ENCODE peak calls at places on chromosomes 12 and 14, in nine cellular contexts. A is tibial nerve, V is lung, E is fibroblast of lung, M is heart right ventricle, B is Peyer's patch, I is mammary epithelial cell, H is gastrocnemius medialis, W is heart left ventricle. R is an unnamed sample.

GRCh38 chr14:71355324-71356201 is 448.3 kb downstream of the PCNX1 start:
- DNase-seq in A (no peak), V (no peak), E (peak; percentile 87), M (peak; percentile 45), B (no peak), I (peak; percentile 38), H (no peak), W (no peak), R (no peak)

GRCh38 chr14:95183532-95184412 is 26.4 kb upstream of the DICER1 start:
- DNase-seq in A (no peak), V (no peak), E (peak; percentile 14), M (no peak), B (no peak), I (no peak), H (no peak), W (no peak), R (no peak)

GRCh38 chr12:29043069-29043468 is 106.0 kb upstream of the FAR2 start:
- DNase-seq in A (no peak), V (no peak), E (peak; percentile 45), M (no peak), B (no peak), I (no peak), H (no peak), W (no peak), R (no peak)

GRCh38 chr12:62861586-62861985 is 73.4 kb downstream of the PPM1H start:
- DNase-seq in A (no peak), V (no peak), E (no peak), M (no peak), B (no peak), I (no peak), H (no peak), W (no peak), R (no peak)

GRCh38 chr12:74782086-74782485 is 244.5 kb downstream of the ATXN7L3B start:
- DNase-seq in A (no peak), V (no peak), E (no peak), M (no peak), B (no peak), I (no peak), H (no peak), W (no peak), R (no peak)

GRCh38 chr12:14959463-14959862 is 1.9 kb downstream of the ARHGDIB start:
- DNase-seq in A (no peak), V (no peak), E (no peak), M (no peak), B (no peak), I (no peak), H (no peak), W (no peak), R (no peak)

GRCh38 chr12:29088611-29089219 is 60.4 kb upstream of the FAR2 start:
- DNase-seq in A (no peak), V (no peak), E (peak; percentile 31), M (no peak), B (no peak), I (peak; percentile 12), H (no peak), W (no peak), R (peak; percentile 22)

GRCh38 chr14:104116544-104117340 is 21.6 kb upstream of the KIF26A start:
- DNase-seq in A (no peak), V (peak; percentile 63), E (no peak), M (no peak), B (peak; percentile 77), I (peak; percentile 63), H (no peak), W (peak; percentile 57), R (no peak)

GRCh38 chr12:76608070-76608469 is 48.5 kb upstream of the OSBPL8 start:
- DNase-seq in A (no peak), V (no peak), E (no peak), M (no peak), B (no peak), I (no peak), H (no peak), W (no peak), R (no peak)

GRCh38 chr12:93904124-93904523 is 226.9 kb downstream of the CRADD start:
- DNase-seq in A (no peak), V (no peak), E (no peak), M (no peak), B (no peak), I (no peak), H (no peak), W (no peak), R (no peak)

GRCh38 chr12:93901739-93902138 is 224.6 kb downstream of the CRADD start:
- DNase-seq in A (no peak), V (no peak), E (no peak), M (no peak), B (no peak), I (no peak), H (no peak), W (no peak), R (no peak)

GRCh38 chr12:93908264-93908663 is 231.1 kb downstream of the CRADD start:
- DNase-seq in A (no peak), V (no peak), E (no peak), M (no peak), B (no peak), I (no peak), H (no peak), W (no peak), R (no peak)

GRCh38 chr12:93902192-93902591 is 225.0 kb downstream of the CRADD start:
- DNase-seq in A (no peak), V (no peak), E (no peak), M (no peak), B (no peak), I (no peak), H (no peak), W (no peak), R (no peak)

DNA sequence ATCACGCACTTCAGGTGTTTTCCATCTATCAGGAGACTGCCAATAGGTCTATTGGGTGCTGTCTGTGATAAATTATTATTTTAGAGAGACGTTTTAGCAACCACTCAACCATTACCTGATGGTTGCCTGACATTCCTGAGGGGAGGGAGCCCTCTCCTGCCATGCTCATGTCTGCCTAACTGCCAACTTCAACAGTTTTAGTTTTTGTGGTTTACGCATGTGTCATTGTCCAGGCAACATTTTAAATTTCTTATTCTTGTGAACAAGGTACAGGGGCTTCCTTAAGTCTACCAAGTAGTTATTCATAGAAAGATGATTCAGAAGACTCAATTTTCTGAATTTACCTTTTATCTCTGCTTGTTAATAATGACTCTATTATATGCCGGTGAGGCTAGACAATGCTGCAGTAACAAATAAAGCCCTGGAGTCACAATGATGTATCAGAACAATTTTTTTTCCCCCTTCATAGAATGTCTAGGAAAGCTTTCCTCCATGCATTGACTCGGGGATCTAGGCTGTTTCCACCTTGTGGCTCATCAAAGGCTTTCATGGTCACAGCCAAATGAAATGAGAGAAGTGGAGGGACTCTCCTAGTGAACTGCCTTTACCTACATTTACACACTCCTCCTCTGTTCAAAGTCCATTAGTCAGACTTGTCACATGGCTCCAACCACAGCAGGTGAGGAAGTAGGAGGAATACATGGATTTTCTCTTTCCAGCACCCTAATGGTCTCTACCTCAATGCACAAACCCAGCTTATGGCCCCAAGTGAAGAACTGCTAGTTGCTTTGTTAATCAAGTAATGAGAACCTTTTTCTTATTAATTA is 225.8 kb downstream of the CRADD start:
- DNase-seq in A (no peak), V (no peak), E (no peak), M (no peak), B (peak; percentile 63), I (peak; percentile 60), H (no peak), W (no peak), R (no peak)
- H3K27ac ChIP-seq in A (no peak overlapping the region), V (no peak overlapping the region), E (no peak overlapping the region), M (no peak overlapping the region), B (no peak overlapping the region), I (no peak overlapping the region), H (no peak overlapping the region), W (no peak overlapping the region), R (no peak overlapping the region)

GRCh38 chr14:73741876-73742519 is 27.8 kb upstream of the PNMA1 start:
- DNase-seq in A (no peak), V (no peak), E (no peak), M (no peak), B (no peak), I (no peak), H (no peak), W (no peak), R (no peak)
- H3K4me3 ChIP-seq in A (peak overlapping the region; percentile 32), V (no peak overlapping the region), E (peak overlapping the region; percentile 43), M (peak overlapping the region; percentile 37), B (no peak overlapping the region), I (no peak overlapping the region), H (peak overlapping the region; percentile 9), W (peak overlapping the region; percentile 21), R (peak overlapping the region; percentile 36)

GRCh38 chr12:47757360-47757839 is 1.3 kb downstream of the RAPGEF3 start:
- DNase-seq in A (no peak), V (no peak), E (no peak), M (no peak), B (no peak), I (no peak), H (no peak), W (no peak), R (no peak)
- H3K4me1 ChIP-seq in A (peaks cover 23% of the 10 kb centered on the region), V (peaks cover 9% of the 10 kb centered on the region), E (peaks cover 10% of the 10 kb centered on the region), M (peaks cover 45% of the 10 kb centered on the region), B (no peaks in the 10 kb centered on the region), I (peaks cover 63% of the 10 kb centered on the region), H (peaks cover 38% of the 10 kb centered on the region), W (peaks cover 48% of the 10 kb centered on the region), R (peaks cover 40% of the 10 kb centered on the region)

DNA sequence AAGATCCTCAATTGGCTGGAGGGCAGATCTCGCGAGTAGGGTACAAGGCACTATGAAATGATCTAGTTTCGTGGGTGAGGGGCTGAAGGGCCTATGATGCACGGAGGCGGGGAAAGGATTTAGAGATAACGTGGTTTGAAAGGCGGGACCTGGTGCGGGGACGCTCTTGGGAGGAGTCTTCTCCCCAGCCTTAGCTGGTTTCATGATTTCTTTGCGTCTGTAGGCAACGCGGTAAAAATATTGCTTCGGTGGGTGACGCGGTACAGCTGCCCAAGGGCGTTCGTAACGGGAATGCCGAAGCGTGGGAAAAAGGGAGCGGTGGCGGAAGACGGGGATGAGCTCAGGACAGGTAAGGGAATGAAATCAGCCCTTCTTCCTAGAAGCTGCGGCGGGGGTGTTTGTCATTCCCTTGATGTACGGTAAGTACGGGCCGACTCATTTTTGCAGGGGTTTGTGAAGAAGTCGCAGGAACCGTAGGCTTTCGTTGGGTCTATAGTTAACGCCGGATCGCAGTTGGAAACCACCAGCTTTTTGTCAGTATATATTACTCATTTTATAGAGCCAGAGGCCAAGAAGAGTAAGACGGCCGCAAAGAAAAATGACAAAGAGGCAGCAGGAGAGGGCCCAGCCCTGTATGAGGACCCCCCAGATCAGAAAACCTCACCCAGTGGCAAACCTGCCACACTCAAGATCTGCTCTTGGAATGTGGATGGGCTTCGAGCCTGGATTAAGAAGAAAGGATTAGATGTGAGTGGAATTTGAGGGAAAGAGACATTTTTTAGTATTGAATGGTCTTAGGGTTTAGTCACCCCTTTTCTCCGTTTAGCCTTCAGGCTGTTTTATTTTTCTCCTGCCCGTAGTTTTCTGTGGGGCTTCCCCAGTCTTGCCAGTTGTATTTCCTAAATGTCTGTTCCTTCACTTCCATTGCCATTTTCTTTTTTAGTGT is 602 bp downstream of the APEX1 start:
- DNase-seq in A (no peak), V (no peak), E (peak; percentile 90), M (no peak), B (peak; percentile 54), I (peak; percentile 86), H (peak; percentile 31), W (peak; percentile 58), R (no peak)
- H3K27ac ChIP-seq in A (peak overlapping the region; percentile 87), V (peak overlapping the region; percentile 96), E (peak overlapping the region; percentile 99), M (peak overlapping the region; percentile 83), B (peak overlapping the region; percentile 83), I (peak overlapping the region; percentile 94), H (peak overlapping the region; percentile 98), W (peak overlapping the region; percentile 94), R (peak overlapping the region; percentile 89)

GRCh38 chr12:94263011-94263786 is 114.8 kb downstream of the PLXNC1 start:
- DNase-seq in A (no peak), V (no peak), E (no peak), M (no peak), B (peak; percentile 65), I (no peak), H (no peak), W (no peak), R (peak; percentile 59)
- H3K4me3 ChIP-seq in A (peak overlapping the region; percentile 52), V (no peak overlapping the region), E (peak overlapping the region; percentile 63), M (peak overlapping the region; percentile 61), B (peak overlapping the region; percentile 51), I (peak overlapping the region; percentile 49), H (peak overlapping the region; percentile 61), W (peak overlapping the region; percentile 49), R (peak overlapping the region; percentile 40)